ENCODE peak calls at places on chromosome 14, in eight cellular contexts. B is fibroblast of lung, Z is BE2C, D is GM23338, T is pancreas, V is BJ, J is GM12878, A is NT2/D1. C is an unnamed sample.

GRCh38 chr14:85279407-85279806 is 250.5 kb upstream of the FLRT2 start:
- DNase-seq in A (no peak), D (no peak), Z (no peak), T (no peak), V (no peak), B (no peak), J (no peak), C (no peak)

GRCh38 chr14:56195219-56195618 is 77.0 kb downstream of the PELI2 start:
- DNase-seq in T (no peak), A (no peak), B (no peak), V (no peak), D (peak; percentile 43), Z (no peak), J (no peak), C (peak; percentile 74)

GRCh38 chr14:21024668-21025373 is at the start of gene NDRG2:
- DNase-seq in T (peak; percentile 89), B (peak; percentile 17), A (peak; percentile 57), D (peak; percentile 95), J (no peak), V (no peak), Z (peak; percentile 87), C (peak; percentile 65)

GRCh38 chr14:99273025-99273723 is 1.2 kb upstream of the BCL11B start:
- DNase-seq in B (peak; percentile 17), Z (peak; percentile 40), J (no peak), D (peak; percentile 73), A (no peak), T (no peak), V (no peak), C (peak; percentile 75)

GRCh38 chr14:69877492-69877891 is 1.7 kb upstream of the SMOC1 start:
- DNase-seq in J (no peak), Z (no peak), V (no peak), B (peak; percentile 8), D (peak; percentile 64), A (no peak), T (no peak), C (peak; percentile 37)

GRCh38 chr14:68789798-68790655 is 2.8 kb downstream of the ZFP36L1 start:
- DNase-seq in B (no peak), Z (no peak), A (no peak), D (peak; percentile 18), V (no peak), J (no peak), T (peak; percentile 68), C (no peak)

GRCh38 chr14:26855051-26855753 is 257.4 kb upstream of the NOVA1 start:
- DNase-seq in V (no peak), B (peak; percentile 43), D (no peak), A (no peak), J (no peak), Z (no peak), T (no peak), C (no peak)

GRCh38 chr14:101115652-101116051 is 212.1 kb upstream of the RTL1 start:
- DNase-seq in A (no peak), D (no peak), Z (no peak), J (no peak), T (no peak), V (no peak), B (no peak), C (no peak)

GRCh38 chr14:92644166-92644565 is 104.3 kb downstream of the LGMN start:
- DNase-seq in T (no peak), B (peak; percentile 75), V (peak; percentile 19), A (no peak), Z (no peak), J (no peak), D (no peak), C (no peak)

GRCh38 chr14:50237448-50237847 is 6.1 kb upstream of the SOS2 start:
- DNase-seq in D (no peak), Z (no peak), A (no peak), B (no peak), J (no peak), T (no peak), V (no peak), C (no peak)

GRCh38 chr14:92348154-92348553 is 25.2 kb downstream of the SLC24A4 start:
- DNase-seq in D (no peak), B (no peak), J (no peak), T (no peak), Z (no peak), A (no peak), V (no peak), C (no peak)

GRCh38 chr14:96201157-96201556 is 3.5 kb upstream of the BDKRB2 start:
- DNase-seq in T (no peak), B (no peak), J (no peak), V (no peak), A (no peak), D (no peak), Z (no peak), C (no peak)

GRCh38 chr14:104130974-104131651 is 7.3 kb upstream of the KIF26A start:
- DNase-seq in J (no peak), D (peak; percentile 69), Z (peak; percentile 83), T (peak; percentile 81), B (no peak), V (no peak), A (peak; percentile 23), C (peak; percentile 85)

GRCh38 chr14:72812292-72812851 is 81.5 kb downstream of the DPF3 start:
- DNase-seq in J (no peak), B (no peak), A (no peak), D (peak; percentile 50), Z (no peak), V (no peak), T (no peak), C (no peak)

GRCh38 chr14:55133416-55133815 is 4.4 kb downstream of the LGALS3 start:
- DNase-seq in V (no peak), B (peak; percentile 48), T (no peak), J (no peak), D (peak; percentile 32), A (no peak), Z (no peak), C (no peak)

GRCh38 chr14:96747608-96748007 is 49.6 kb upstream of the VRK1 start:
- DNase-seq in T (no peak), V (no peak), A (no peak), Z (no peak), D (no peak), J (no peak), B (no peak), C (no peak)

DNA sequence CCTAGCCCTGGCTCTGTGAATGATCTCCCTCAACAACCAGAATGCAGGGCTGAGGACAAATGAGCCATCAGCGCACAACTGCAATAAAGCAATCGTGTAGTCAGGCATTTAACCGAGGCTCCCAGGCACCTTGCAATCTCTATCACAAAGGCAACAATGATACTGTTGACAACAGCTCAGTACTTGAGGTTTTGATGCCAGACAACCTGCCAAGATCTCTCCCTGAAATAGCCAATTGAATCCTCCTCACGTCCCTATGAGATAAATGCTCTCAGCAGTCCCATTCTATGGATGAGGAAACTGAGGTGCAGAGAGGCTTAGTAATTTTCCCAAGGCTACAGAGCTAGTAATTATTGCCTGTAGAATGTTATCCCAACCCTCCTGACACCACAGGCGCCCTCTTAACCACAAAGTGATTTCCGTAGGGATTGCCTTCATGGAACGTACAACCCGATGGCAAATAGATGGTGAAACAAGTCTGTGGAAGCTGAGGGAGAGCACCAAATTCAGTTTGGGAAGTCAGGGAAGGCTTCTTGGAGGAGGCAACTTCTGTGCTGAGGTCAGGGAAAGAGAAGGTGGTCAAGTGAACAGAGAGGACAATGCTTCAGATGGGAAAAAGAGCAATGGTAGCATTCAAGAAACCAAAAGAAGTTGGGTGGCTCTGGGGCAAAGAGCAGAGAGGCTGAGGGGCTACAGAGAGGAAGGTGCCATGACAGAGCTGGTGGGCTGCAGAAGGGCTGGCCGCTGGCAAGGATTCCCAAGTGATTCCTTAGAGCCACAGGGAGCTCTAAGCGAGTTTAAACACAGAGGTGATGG is 12.6 kb downstream of the SERPINA3 start:
- DNase-seq in V (no peak), A (no peak), D (no peak), T (no peak), Z (no peak), B (no peak), J (no peak), C (no peak)
- H3K27me3 ChIP-seq in V (no peaks in the 10 kb centered on the region), A (no peaks in the 10 kb centered on the region), D (no peaks in the 10 kb centered on the region), T (no peaks in the 10 kb centered on the region), Z (no peaks in the 10 kb centered on the region), B (no peaks in the 10 kb centered on the region), J (peaks cover 2% of the 10 kb centered on the region), C (peaks cover 5% of the 10 kb centered on the region)

DNA sequence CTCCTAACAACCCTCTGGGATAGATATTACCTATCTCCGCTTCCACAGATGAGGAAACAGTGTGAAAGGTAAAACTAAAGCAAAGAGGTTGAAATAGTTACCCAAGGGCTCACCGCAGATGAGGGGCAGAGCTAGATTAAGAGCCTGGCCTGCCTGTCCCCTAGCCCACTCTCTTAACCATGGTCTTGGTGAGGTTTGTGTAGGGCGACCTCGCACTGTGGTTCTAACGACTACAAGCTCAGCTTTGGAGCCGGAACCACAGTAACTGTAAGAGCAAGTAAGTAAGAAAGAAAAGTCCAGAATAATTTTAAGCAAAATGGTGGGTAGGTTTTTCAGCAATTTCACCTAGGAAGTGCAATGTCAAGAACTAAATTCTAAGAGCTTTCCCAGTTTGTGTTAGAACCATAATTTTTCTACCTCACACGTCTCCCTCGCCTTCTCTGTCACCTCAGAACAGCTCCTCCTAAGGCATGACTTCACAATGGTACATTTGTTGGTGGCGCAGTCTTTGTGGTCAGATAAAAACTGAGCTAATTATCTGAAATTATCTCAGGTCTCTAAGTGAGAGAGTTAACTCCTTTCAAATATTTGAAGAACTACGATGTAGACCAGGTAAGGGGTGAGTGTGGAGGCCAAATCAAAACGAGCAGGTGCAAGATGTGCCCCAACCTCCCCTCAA is 64.8 kb downstream of the DAD1 start:
- DNase-seq in Z (no peak), A (no peak), D (no peak), J (no peak), V (no peak), B (no peak), T (no peak), C (no peak)
- H3K4me3 ChIP-seq in Z (no peak overlapping the region), A (no peak overlapping the region), D (no peak overlapping the region), J (no peak overlapping the region), V (no peak overlapping the region), B (no peak overlapping the region), T (no peak overlapping the region), C (no peak overlapping the region)

GRCh38 chr14:45104571-45104970 is 20.7 kb downstream of the PRPF39 start:
- DNase-seq in B (no peak), D (no peak), Z (no peak), A (no peak), J (no peak), V (no peak), T (no peak), C (no peak)

DNA sequence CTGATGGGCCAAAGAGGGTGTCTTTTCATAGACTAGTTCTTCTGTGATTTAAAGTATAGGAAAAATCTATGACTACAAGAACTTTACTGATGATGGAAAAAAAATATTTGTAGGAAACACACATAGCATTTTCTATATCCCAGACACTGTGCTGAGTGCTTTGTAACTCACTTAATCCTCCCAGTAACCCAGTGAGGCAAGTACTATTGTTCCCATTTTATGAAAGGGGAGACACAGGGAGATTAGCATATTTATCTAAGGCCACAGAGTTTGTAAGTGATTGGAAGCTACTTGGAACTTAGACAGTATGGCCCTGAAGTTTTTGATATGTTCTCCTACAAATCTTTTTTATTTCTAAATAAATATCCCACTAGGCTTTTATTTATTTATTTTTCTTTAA is 19.9 kb downstream of the PRPF39 start:
- DNase-seq in Z (no peak), A (no peak), B (no peak), V (no peak), D (no peak), J (no peak), T (no peak), C (no peak)
- H3K36me3 ChIP-seq in Z (peaks cover 75% of the 10 kb centered on the region), A (peaks cover 52% of the 10 kb centered on the region), B (peaks cover 7% of the 10 kb centered on the region), V (peaks cover 6% of the 10 kb centered on the region), D (peaks cover 22% of the 10 kb centered on the region), J (peaks cover 30% of the 10 kb centered on the region), T (peaks cover 18% of the 10 kb centered on the region), C (peaks cover 88% of the 10 kb centered on the region)

DNA sequence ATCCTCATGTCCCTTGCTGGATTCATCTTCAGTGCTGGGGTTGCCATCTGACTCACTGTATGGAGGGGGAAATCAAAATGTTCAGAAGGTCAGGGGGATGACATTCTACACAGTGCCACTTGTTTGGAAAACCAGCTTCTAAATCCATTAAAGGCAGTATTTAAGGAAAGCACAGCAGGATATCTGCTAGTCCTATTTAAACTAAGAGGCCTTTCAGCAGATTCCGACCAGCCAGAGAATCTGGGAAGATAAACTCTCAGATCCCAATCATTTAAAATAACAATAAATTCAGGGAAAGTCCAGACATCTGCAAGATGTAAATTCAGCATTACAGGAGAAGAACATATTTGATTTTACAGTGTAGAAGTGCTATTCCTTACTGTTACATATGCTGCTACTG is 3.8 kb downstream of the SIX4 start:
- DNase-seq in Z (no peak), A (no peak), B (no peak), T (no peak), J (no peak), D (no peak), V (no peak), C (no peak)
- H3K27me3 ChIP-seq in Z (peaks cover 26% of the 10 kb centered on the region), A (no peaks in the 10 kb centered on the region), B (no peaks in the 10 kb centered on the region), T (no peaks in the 10 kb centered on the region), J (peaks cover 32% of the 10 kb centered on the region), D (peaks cover 6% of the 10 kb centered on the region), V (no peaks in the 10 kb centered on the region), C (no peaks in the 10 kb centered on the region)